ENCODE peak calls at places on chromosomes 12 and 14, in ten cellular contexts. One of them, this sample, is unnamed.

GRCh38 chr12:6430124-6430989 is 14.4 kb upstream of the CD27 start:
- DNase-seq in CD4-positive, CD25-positive, alpha-beta regulatory T cell: no peak
- DNase-seq in endodermal cell: peak
- DNase-seq in right atrium auricular region: peak
- DNase-seq in cardiac muscle cell: no peak
- DNase-seq in fibroblast of lung: peak
- DNase-seq in heart left ventricle: peak
- DNase-seq in colonic mucosa: peak
- DNase-seq in neural progenitor cell: no peak
- DNase-seq in OCI-LY7: peak
- DNase-seq in this sample: peak

GRCh38 chr12:104686196-104686595 is 229.4 kb downstream of the CHST11 start:
- DNase-seq in CD4-positive, CD25-positive, alpha-beta regulatory T cell: no peak
- DNase-seq in endodermal cell: no peak
- DNase-seq in right atrium auricular region: no peak
- DNase-seq in cardiac muscle cell: no peak
- DNase-seq in fibroblast of lung: peak
- DNase-seq in heart left ventricle: no peak
- DNase-seq in colonic mucosa: no peak
- DNase-seq in neural progenitor cell: no peak
- DNase-seq in OCI-LY7: no peak
- DNase-seq in this sample: no peak

GRCh38 chr12:2244013-2244861 is 191.4 kb downstream of the CACNA1C start:
- DNase-seq in CD4-positive, CD25-positive, alpha-beta regulatory T cell: no peak
- DNase-seq in endodermal cell: peak
- DNase-seq in right atrium auricular region: no peak
- DNase-seq in cardiac muscle cell: peak
- DNase-seq in fibroblast of lung: peak
- DNase-seq in heart left ventricle: peak
- DNase-seq in colonic mucosa: no peak
- DNase-seq in neural progenitor cell: peak
- DNase-seq in OCI-LY7: no peak
- DNase-seq in this sample: no peak

GRCh38 chr14:99274346-99275221 is 2.6 kb upstream of the BCL11B start:
- DNase-seq in CD4-positive, CD25-positive, alpha-beta regulatory T cell: peak
- DNase-seq in endodermal cell: peak
- DNase-seq in right atrium auricular region: no peak
- DNase-seq in cardiac muscle cell: peak
- DNase-seq in fibroblast of lung: peak
- DNase-seq in heart left ventricle: peak
- DNase-seq in colonic mucosa: peak
- DNase-seq in neural progenitor cell: peak
- DNase-seq in OCI-LY7: no peak
- DNase-seq in this sample: peak

GRCh38 chr12:120007272-120007671 is 18.2 kb downstream of the BICDL1 start:
- DNase-seq in CD4-positive, CD25-positive, alpha-beta regulatory T cell: peak
- DNase-seq in endodermal cell: no peak
- DNase-seq in right atrium auricular region: no peak
- DNase-seq in cardiac muscle cell: no peak
- DNase-seq in fibroblast of lung: no peak
- DNase-seq in heart left ventricle: no peak
- DNase-seq in colonic mucosa: no peak
- DNase-seq in neural progenitor cell: peak
- DNase-seq in OCI-LY7: peak
- DNase-seq in this sample: no peak

GRCh38 chr14:91244501-91244901 is at the start of gene GPR68:
- DNase-seq in CD4-positive, CD25-positive, alpha-beta regulatory T cell: peak
- DNase-seq in endodermal cell: peak
- DNase-seq in right atrium auricular region: peak
- DNase-seq in cardiac muscle cell: peak
- DNase-seq in fibroblast of lung: peak
- DNase-seq in heart left ventricle: peak
- DNase-seq in colonic mucosa: peak
- DNase-seq in neural progenitor cell: peak
- DNase-seq in OCI-LY7: peak
- DNase-seq in this sample: peak

GRCh38 chr14:65623759-65624158 is 211.2 kb downstream of the FUT8 start:
- DNase-seq in CD4-positive, CD25-positive, alpha-beta regulatory T cell: no peak
- DNase-seq in endodermal cell: no peak
- DNase-seq in right atrium auricular region: no peak
- DNase-seq in cardiac muscle cell: no peak
- DNase-seq in fibroblast of lung: no peak
- DNase-seq in heart left ventricle: no peak
- DNase-seq in colonic mucosa: no peak
- DNase-seq in neural progenitor cell: no peak
- DNase-seq in OCI-LY7: no peak
- DNase-seq in this sample: no peak

GRCh38 chr14:23141706-23142467 is 22.8 kb upstream of the CEBPE start:
- DNase-seq in CD4-positive, CD25-positive, alpha-beta regulatory T cell: no peak
- DNase-seq in endodermal cell: no peak
- DNase-seq in right atrium auricular region: peak
- DNase-seq in cardiac muscle cell: no peak
- DNase-seq in fibroblast of lung: peak
- DNase-seq in heart left ventricle: peak
- DNase-seq in colonic mucosa: no peak
- DNase-seq in neural progenitor cell: no peak
- DNase-seq in OCI-LY7: no peak
- DNase-seq in this sample: peak

GRCh38 chr14:74263181-74263580 is 23.9 kb downstream of the VSX2 start:
- DNase-seq in CD4-positive, CD25-positive, alpha-beta regulatory T cell: no peak
- DNase-seq in endodermal cell: no peak
- DNase-seq in right atrium auricular region: no peak
- DNase-seq in cardiac muscle cell: no peak
- DNase-seq in fibroblast of lung: no peak
- DNase-seq in heart left ventricle: no peak
- DNase-seq in colonic mucosa: no peak
- DNase-seq in neural progenitor cell: no peak
- DNase-seq in OCI-LY7: no peak
- DNase-seq in this sample: no peak

GRCh38 chr12:113202300-113203075 is 17.0 kb downstream of the RITA1 start:
- DNase-seq in CD4-positive, CD25-positive, alpha-beta regulatory T cell: no peak
- DNase-seq in endodermal cell: no peak
- DNase-seq in right atrium auricular region: no peak
- DNase-seq in cardiac muscle cell: no peak
- DNase-seq in fibroblast of lung: no peak
- DNase-seq in heart left ventricle: no peak
- DNase-seq in colonic mucosa: no peak
- DNase-seq in neural progenitor cell: no peak
- DNase-seq in OCI-LY7: no peak
- DNase-seq in this sample: no peak

GRCh38 chr12:94753071-94753779 is 102.9 kb upstream of the TMCC3 start:
- DNase-seq in CD4-positive, CD25-positive, alpha-beta regulatory T cell: no peak
- DNase-seq in endodermal cell: peak
- DNase-seq in right atrium auricular region: peak
- DNase-seq in cardiac muscle cell: no peak
- DNase-seq in fibroblast of lung: peak
- DNase-seq in heart left ventricle: no peak
- DNase-seq in colonic mucosa: no peak
- DNase-seq in neural progenitor cell: peak
- DNase-seq in OCI-LY7: no peak
- DNase-seq in this sample: peak

GRCh38 chr12:20264608-20265114 is 103.7 kb upstream of the PDE3A start:
- DNase-seq in CD4-positive, CD25-positive, alpha-beta regulatory T cell: no peak
- DNase-seq in endodermal cell: peak
- DNase-seq in right atrium auricular region: no peak
- DNase-seq in cardiac muscle cell: peak
- DNase-seq in fibroblast of lung: peak
- DNase-seq in heart left ventricle: no peak
- DNase-seq in colonic mucosa: no peak
- DNase-seq in neural progenitor cell: peak
- DNase-seq in OCI-LY7: no peak
- DNase-seq in this sample: no peak

GRCh38 chr12:110647669-110648068 is 33.7 kb downstream of the TCTN1 start:
- DNase-seq in CD4-positive, CD25-positive, alpha-beta regulatory T cell: peak
- DNase-seq in endodermal cell: no peak
- DNase-seq in right atrium auricular region: no peak
- DNase-seq in cardiac muscle cell: no peak
- DNase-seq in fibroblast of lung: no peak
- DNase-seq in heart left ventricle: no peak
- DNase-seq in colonic mucosa: no peak
- DNase-seq in neural progenitor cell: no peak
- DNase-seq in OCI-LY7: peak
- DNase-seq in this sample: no peak

GRCh38 chr12:120538281-120539156 is 4.4 kb downstream of the RNF10 start:
- DNase-seq in CD4-positive, CD25-positive, alpha-beta regulatory T cell: no peak
- DNase-seq in endodermal cell: no peak
- DNase-seq in right atrium auricular region: no peak
- DNase-seq in cardiac muscle cell: peak
- DNase-seq in fibroblast of lung: peak
- DNase-seq in heart left ventricle: peak
- DNase-seq in colonic mucosa: peak
- DNase-seq in neural progenitor cell: no peak
- DNase-seq in OCI-LY7: no peak
- DNase-seq in this sample: peak

GRCh38 chr14:50064993-50065392 is 51.4 kb downstream of the VCPKMT start:
- DNase-seq in CD4-positive, CD25-positive, alpha-beta regulatory T cell: peak
- DNase-seq in endodermal cell: no peak
- DNase-seq in right atrium auricular region: no peak
- DNase-seq in cardiac muscle cell: no peak
- DNase-seq in fibroblast of lung: peak
- DNase-seq in heart left ventricle: peak
- DNase-seq in colonic mucosa: peak
- DNase-seq in neural progenitor cell: no peak
- DNase-seq in OCI-LY7: peak
- DNase-seq in this sample: no peak
- H3K27ac ChIP-seq in CD4-positive, CD25-positive, alpha-beta regulatory T cell: peak
- H3K27ac ChIP-seq in endodermal cell: no peak
- H3K27ac ChIP-seq in right atrium auricular region: no peak
- H3K27ac ChIP-seq in cardiac muscle cell: no peak
- H3K27ac ChIP-seq in fibroblast of lung: no peak
- H3K27ac ChIP-seq in heart left ventricle: no peak
- H3K27ac ChIP-seq in colonic mucosa: peak
- H3K27ac ChIP-seq in neural progenitor cell: no peak
- H3K27ac ChIP-seq in OCI-LY7: no peak
- H3K27ac ChIP-seq in this sample: no peak

GRCh38 chr12:101823891-101824290 is 6.9 kb downstream of the GNPTAB start:
- DNase-seq in CD4-positive, CD25-positive, alpha-beta regulatory T cell: peak
- DNase-seq in endodermal cell: peak
- DNase-seq in right atrium auricular region: peak
- DNase-seq in cardiac muscle cell: peak
- DNase-seq in fibroblast of lung: peak
- DNase-seq in heart left ventricle: peak
- DNase-seq in colonic mucosa: peak
- DNase-seq in neural progenitor cell: peak
- DNase-seq in OCI-LY7: peak
- DNase-seq in this sample: peak

GRCh38 chr12:101823039-101823438 is 7.7 kb downstream of the GNPTAB start:
- DNase-seq in CD4-positive, CD25-positive, alpha-beta regulatory T cell: no peak
- DNase-seq in endodermal cell: no peak
- DNase-seq in right atrium auricular region: no peak
- DNase-seq in cardiac muscle cell: no peak
- DNase-seq in fibroblast of lung: no peak
- DNase-seq in heart left ventricle: no peak
- DNase-seq in colonic mucosa: no peak
- DNase-seq in neural progenitor cell: no peak
- DNase-seq in OCI-LY7: no peak
- DNase-seq in this sample: no peak

GRCh38 chr12:101828463-101829196 is 2.1 kb downstream of the GNPTAB start:
- DNase-seq in CD4-positive, CD25-positive, alpha-beta regulatory T cell: no peak
- DNase-seq in endodermal cell: no peak
- DNase-seq in right atrium auricular region: no peak
- DNase-seq in cardiac muscle cell: no peak
- DNase-seq in fibroblast of lung: no peak
- DNase-seq in heart left ventricle: no peak
- DNase-seq in colonic mucosa: no peak
- DNase-seq in neural progenitor cell: no peak
- DNase-seq in OCI-LY7: peak
- DNase-seq in this sample: no peak

GRCh38 chr12:101826766-101827368 is 3.9 kb downstream of the GNPTAB start:
- DNase-seq in CD4-positive, CD25-positive, alpha-beta regulatory T cell: no peak
- DNase-seq in endodermal cell: peak
- DNase-seq in right atrium auricular region: peak
- DNase-seq in cardiac muscle cell: no peak
- DNase-seq in fibroblast of lung: no peak
- DNase-seq in heart left ventricle: no peak
- DNase-seq in colonic mucosa: no peak
- DNase-seq in neural progenitor cell: no peak
- DNase-seq in OCI-LY7: peak
- DNase-seq in this sample: no peak

GRCh38 chr12:101824831-101825230 is 5.9 kb downstream of the GNPTAB start:
- DNase-seq in CD4-positive, CD25-positive, alpha-beta regulatory T cell: no peak
- DNase-seq in endodermal cell: no peak
- DNase-seq in right atrium auricular region: no peak
- DNase-seq in cardiac muscle cell: no peak
- DNase-seq in fibroblast of lung: no peak
- DNase-seq in heart left ventricle: no peak
- DNase-seq in colonic mucosa: no peak
- DNase-seq in neural progenitor cell: no peak
- DNase-seq in OCI-LY7: no peak
- DNase-seq in this sample: no peak
- H3K4me3 ChIP-seq in CD4-positive, CD25-positive, alpha-beta regulatory T cell: peak
- H3K4me3 ChIP-seq in endodermal cell: no peak
- H3K4me3 ChIP-seq in right atrium auricular region: no peak
- H3K4me3 ChIP-seq in cardiac muscle cell: no peak
- H3K4me3 ChIP-seq in fibroblast of lung: no peak
- H3K4me3 ChIP-seq in heart left ventricle: no peak
- H3K4me3 ChIP-seq in colonic mucosa: no peak
- H3K4me3 ChIP-seq in neural progenitor cell: no peak
- H3K4me3 ChIP-seq in OCI-LY7: no peak
- H3K4me3 ChIP-seq in this sample: no peak

GRCh38 chr14:106508216-106508615 is 981.8 kb downstream of the TMEM121 start:
- DNase-seq in CD4-positive, CD25-positive, alpha-beta regulatory T cell: no peak
- DNase-seq in endodermal cell: no peak
- DNase-seq in right atrium auricular region: no peak
- DNase-seq in cardiac muscle cell: no peak
- DNase-seq in fibroblast of lung: no peak
- DNase-seq in heart left ventricle: no peak
- DNase-seq in colonic mucosa: no peak
- DNase-seq in neural progenitor cell: no peak
- DNase-seq in OCI-LY7: no peak
- DNase-seq in this sample: no peak
- H3K27ac ChIP-seq in CD4-positive, CD25-positive, alpha-beta regulatory T cell: peak
- H3K27ac ChIP-seq in endodermal cell: no peak
- H3K27ac ChIP-seq in right atrium auricular region: no peak
- H3K27ac ChIP-seq in cardiac muscle cell: no peak
- H3K27ac ChIP-seq in fibroblast of lung: no peak
- H3K27ac ChIP-seq in heart left ventricle: no peak
- H3K27ac ChIP-seq in colonic mucosa: no peak
- H3K27ac ChIP-seq in neural progenitor cell: no peak
- H3K27ac ChIP-seq in OCI-LY7: no peak
- H3K27ac ChIP-seq in this sample: no peak

DNA sequence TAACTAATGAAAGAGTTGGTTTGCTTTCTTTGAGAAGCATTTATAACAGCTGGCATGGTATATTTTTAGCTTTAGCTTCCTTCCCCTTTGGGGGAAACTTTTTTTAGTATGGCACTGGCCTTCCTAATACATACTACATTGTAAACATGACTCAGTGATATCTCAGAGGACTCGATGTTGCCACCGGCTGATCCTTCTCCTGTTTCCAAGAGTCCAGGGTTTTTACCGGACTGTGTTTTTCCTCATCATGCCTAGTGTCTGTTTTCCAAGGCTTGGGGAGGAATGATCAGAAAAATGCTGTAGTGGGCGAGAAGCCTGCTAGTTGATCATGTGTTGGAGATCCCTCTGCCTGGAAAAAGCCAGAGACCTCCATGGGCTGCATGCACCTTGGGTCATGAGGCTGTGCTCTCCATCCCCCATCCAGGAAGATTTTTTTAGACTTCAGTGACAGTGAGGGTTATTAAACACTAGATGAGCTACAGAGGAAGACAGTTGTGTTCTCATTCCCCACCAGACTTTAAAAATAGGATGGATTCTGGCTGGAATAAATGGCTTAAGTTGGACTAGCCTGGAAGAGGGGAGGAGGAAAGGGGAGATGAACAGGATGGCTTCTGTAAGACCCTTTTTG is 145.6 kb downstream of the SAMD4A start:
- DNase-seq in CD4-positive, CD25-positive, alpha-beta regulatory T cell: no peak
- DNase-seq in endodermal cell: no peak
- DNase-seq in right atrium auricular region: no peak
- DNase-seq in cardiac muscle cell: no peak
- DNase-seq in fibroblast of lung: peak
- DNase-seq in heart left ventricle: no peak
- DNase-seq in colonic mucosa: no peak
- DNase-seq in neural progenitor cell: no peak
- DNase-seq in OCI-LY7: peak
- DNase-seq in this sample: no peak
- H3K4me3 ChIP-seq in CD4-positive, CD25-positive, alpha-beta regulatory T cell: peak
- H3K4me3 ChIP-seq in endodermal cell: no peak
- H3K4me3 ChIP-seq in right atrium auricular region: no peak
- H3K4me3 ChIP-seq in cardiac muscle cell: no peak
- H3K4me3 ChIP-seq in fibroblast of lung: no peak
- H3K4me3 ChIP-seq in heart left ventricle: no peak
- H3K4me3 ChIP-seq in colonic mucosa: no peak
- H3K4me3 ChIP-seq in neural progenitor cell: no peak
- H3K4me3 ChIP-seq in OCI-LY7: no peak
- H3K4me3 ChIP-seq in this sample: no peak